ENCODE peak calls at places on chromosome 11, in seven cellular contexts. H, L, M, K, T, S and N are unnamed samples.

GRCh38 chr11:114562166-114562916 is 2.7 kb upstream of the NXPE1 start:
- DNase-seq in S (no peak), K (no peak), L (no peak), M (no peak), T (no peak), H (no peak), N (no peak)

GRCh38 chr11:35662061-35662648 is 420 bp upstream of the TRIM44 start:
- DNase-seq in L (no peak), M (no peak), S (peak; percentile 92), H (no peak), T (peak; percentile 15), K (peak; percentile 27), N (peak; percentile 97)

GRCh38 chr11:131924001-131924400 is 553.6 kb downstream of the NTM start:
- DNase-seq in S (no peak), T (no peak), M (no peak), K (peak; percentile 16), H (no peak), L (no peak), N (no peak)

GRCh38 chr11:95556342-95557151 is 233.0 kb downstream of the FAM76B start:
- DNase-seq in M (no peak), H (no peak), S (no peak), K (peak; percentile 75), L (no peak), T (no peak), N (no peak)

GRCh38 chr11:60970369-60970774 is 1.1 kb upstream of the CD6 start:
- DNase-seq in K (no peak), S (peak; percentile 16), H (peak; percentile 16), L (peak; percentile 86), T (peak; percentile 73), M (peak; percentile 70), N (peak; percentile 79)

GRCh38 chr11:1152316-1153104 is 5.2 kb upstream of the MUC5AC start:
- DNase-seq in K (no peak), T (peak; percentile 16), M (no peak), H (no peak), S (peak; percentile 12), L (no peak), N (no peak)

GRCh38 chr11:94281321-94281720 is 23.1 kb upstream of the IZUMO1R start:
- DNase-seq in M (no peak), T (no peak), L (no peak), S (no peak), H (no peak), K (no peak), N (no peak)

GRCh38 chr11:75241036-75241905 is 697 bp downstream of the TPBGL start:
- DNase-seq in H (peak; percentile 54), M (peak; percentile 95), S (peak; percentile 57), L (peak; percentile 97), K (no peak), T (peak; percentile 98), N (peak; percentile 99)

GRCh38 chr11:114196994-114197702 is 99.1 kb upstream of the NNMT start:
- DNase-seq in L (no peak), S (no peak), M (no peak), H (no peak), K (no peak), T (no peak), N (no peak)

GRCh38 chr11:81907996-81908395 is 825.7 kb downstream of the FAM181B start:
- DNase-seq in M (no peak), H (no peak), L (no peak), T (no peak), K (no peak), S (no peak), N (no peak)

GRCh38 chr11:1830119-1830499 is 4.7 kb upstream of the SYT8 start:
- DNase-seq in M (no peak), K (no peak), H (no peak), L (no peak), T (no peak), S (no peak), N (no peak)

GRCh38 chr11:28833670-28834069 is 725.5 kb downstream of the METTL15 start:
- DNase-seq in T (no peak), K (no peak), L (no peak), M (no peak), H (no peak), S (no peak), N (no peak)

GRCh38 chr11:87493516-87493915 is 455.8 kb downstream of the TMEM135 start:
- DNase-seq in L (no peak), H (no peak), M (no peak), K (no peak), T (no peak), S (no peak), N (no peak)

GRCh38 chr11:82989628-82990404 is 81.9 kb downstream of the RAB30 start:
- DNase-seq in H (no peak), L (no peak), S (peak; percentile 78), K (no peak), T (no peak), M (no peak), N (no peak)

GRCh38 chr11:68990995-68991780 is 10.4 kb upstream of the MRGPRD start:
- DNase-seq in T (no peak), H (no peak), M (no peak), S (no peak), L (no peak), K (no peak), N (no peak)

GRCh38 chr11:1178906-1179305 is 21.2 kb downstream of the MUC5AC start:
- DNase-seq in H (no peak), S (no peak), L (no peak), T (no peak), M (no peak), K (no peak), N (no peak)

GRCh38 chr11:10920205-10920604 is 62.4 kb upstream of the ZBED5 start:
- DNase-seq in M (peak; percentile 56), K (no peak), S (no peak), H (no peak), L (no peak), T (no peak), N (no peak)

GRCh38 chr11:1762537-1763302 is 1.0 kb downstream of the CTSD start:
- DNase-seq in T (no peak), S (peak; percentile 83), H (peak; percentile 19), L (no peak), M (peak; percentile 65), K (no peak), N (peak; percentile 92)

GRCh38 chr11:95218149-95218548 is 12.9 kb downstream of the SESN3 start:
- DNase-seq in L (no peak), H (no peak), K (no peak), M (no peak), T (no peak), S (no peak), N (no peak)

GRCh38 chr11:111729441-111729840 is 36.7 kb downstream of the PPP2R1B start:
- DNase-seq in S (no peak), M (no peak), L (no peak), T (no peak), H (no peak), K (no peak), N (no peak)

GRCh38 chr11:65471410-65471762 is 27.5 kb upstream of the MALAT1 start:
- DNase-seq in S (peak; percentile 73), M (peak; percentile 70), L (peak; percentile 66), H (no peak), T (peak; percentile 70), K (no peak), N (peak; percentile 75)

GRCh38 chr11:5621580-5621979 is 3.2 kb upstream of the TRIM34 start:
- DNase-seq in H (no peak), K (no peak), L (no peak), T (no peak), S (no peak), M (no peak), N (no peak)

GRCh38 chr11:13376838-13377237 is 86.2 kb downstream of the BTBD10 start:
- DNase-seq in H (no peak), M (no peak), T (no peak), L (no peak), S (no peak), K (no peak), N (no peak)

GRCh38 chr11:32008879-32009548 is 81.9 kb upstream of the RCN1 start:
- DNase-seq in K (no peak), L (no peak), T (no peak), H (no peak), M (no peak), S (no peak), N (no peak)

GRCh38 chr11:90242894-90243416 is 20.1 kb upstream of the CHORDC1 start:
- DNase-seq in K (no peak), M (no peak), S (no peak), T (no peak), H (no peak), L (no peak), N (no peak)

GRCh38 chr11:109853156-109853776 is 239.9 kb upstream of the ZC3H12C start:
- DNase-seq in K (peak; percentile 56), M (peak; percentile 23), L (no peak), H (peak; percentile 79), T (no peak), S (peak; percentile 15), N (peak; percentile 79)

GRCh38 chr11:122933434-122933833 is 48.2 kb downstream of the BSX start:
- DNase-seq in S (no peak), H (no peak), M (no peak), K (no peak), L (no peak), T (peak; percentile 46), N (no peak)

DNA sequence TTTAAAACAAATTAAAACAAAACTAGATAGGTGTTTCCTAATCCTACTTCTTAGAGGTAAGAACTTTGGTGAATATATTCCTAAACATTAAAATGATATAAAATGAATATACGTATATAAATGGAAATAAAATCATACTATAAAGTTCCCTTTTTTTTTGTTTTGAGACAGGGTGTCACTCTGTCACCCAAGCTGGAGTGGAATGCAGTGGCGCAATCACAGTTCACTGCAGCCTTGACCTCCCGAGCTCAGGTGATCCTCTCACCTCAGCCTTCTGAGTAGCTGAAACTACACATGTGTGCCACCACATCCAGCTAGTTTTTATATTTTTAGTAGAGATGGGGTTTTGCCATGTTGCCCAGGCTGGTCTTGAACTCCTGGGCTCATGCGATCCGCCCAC is 44.9 kb downstream of the NPAT start:
- DNase-seq in S (peak; percentile 40), M (no peak), K (no peak), H (no peak), L (no peak), T (no peak), N (no peak)
- TF ChIP-seq JUND in S (no peak), M (no peak), K (no peak), H (no peak), L (no peak), T (no peak), N (no peak)

DNA sequence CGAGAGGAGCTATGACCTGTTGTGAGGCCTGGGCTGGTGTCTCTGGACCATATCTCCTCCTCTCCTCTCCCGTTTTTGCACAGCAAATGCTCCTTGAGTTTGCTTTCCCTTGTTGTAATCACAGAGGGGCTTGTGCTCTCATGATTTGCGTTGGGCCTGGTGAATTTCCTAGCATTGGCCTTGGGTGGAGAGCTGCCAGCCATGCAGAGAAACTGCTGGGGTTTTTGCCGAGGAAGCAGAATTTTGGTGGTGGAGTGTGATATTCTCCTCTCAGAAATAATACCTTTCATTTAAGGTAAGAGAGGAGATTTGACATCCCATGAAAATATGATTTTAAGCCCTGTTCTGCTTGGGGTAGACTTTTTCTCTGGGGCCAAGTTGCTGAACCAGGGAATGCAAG is 175.7 kb upstream of the CADM1 start:
- DNase-seq in H (no peak), S (no peak), L (no peak), T (no peak), K (no peak), M (no peak), N (no peak)
- TF ChIP-seq JUND in H (no peak), S (no peak), L (no peak), T (no peak), K (no peak), M (no peak), N (no peak)

GRCh38 chr11:113006916-113007445 is 45.8 kb downstream of the NCAM1 start:
- DNase-seq in T (no peak), S (no peak), M (no peak), H (no peak), L (no peak), K (no peak), N (no peak)
- TF ChIP-seq JUND in T (no peak), S (no peak), M (no peak), H (no peak), L (no peak), K (no peak), N (no peak)

GRCh38 chr11:101916422-101916821 is at the start of gene ANGPTL5:
- DNase-seq in L (no peak), M (no peak), T (no peak), K (no peak), S (no peak), H (no peak), N (no peak)
- TF ChIP-seq JUND in L (no peak), M (no peak), T (no peak), K (no peak), S (no peak), H (no peak), N (no peak)